ENCODE peak calls at places on chromosomes 6 and 20, in four cellular contexts. P is astrocyte of the spinal cord, B is HCT116, F is spleen. K is an unnamed sample.

GRCh38 chr20:44069203-44069931 is 117.6 kb downstream of the JPH2 start:
- DNase-seq in F (peak), B (no peak), P (no peak), K (no peak)

GRCh38 chr20:19966840-19967239 is 50.3 kb upstream of the NAA20 start:
- DNase-seq in F (no peak), B (no peak), P (no peak), K (no peak)

GRCh38 chr6:127516676-127517273 is 2.4 kb downstream of the MTCL3 start:
- DNase-seq in B (peak), P (peak), F (no peak), K (peak)

GRCh38 chr6:163327936-163328335 is 86.6 kb upstream of the QKI start:
- DNase-seq in F (no peak), P (no peak), B (no peak), K (no peak)

GRCh38 chr20:23289724-23290395 is 60.7 kb upstream of the NXT1 start:
- DNase-seq in B (no peak), P (no peak), F (peak), K (no peak)

GRCh38 chr6:169263374-169263773 is 9.7 kb upstream of the THBS2 start:
- DNase-seq in P (no peak), F (no peak), B (no peak), K (peak)

GRCh38 chr6:21332077-21332476 is 261.5 kb upstream of the SOX4 start:
- DNase-seq in F (no peak), P (no peak), B (no peak), K (no peak)

GRCh38 chr6:104633125-104633524 is 226.6 kb downstream of the HACE1 start:
- DNase-seq in P (no peak), F (no peak), B (no peak), K (peak)

GRCh38 chr6:151089916-151090443 is 149.8 kb upstream of the AKAP12 start:
- DNase-seq in P (no peak), F (no peak), B (no peak), K (no peak)

GRCh38 chr6:30685977-30686907 is at the start of gene PPP1R18:
- DNase-seq in F (peak), B (no peak), P (no peak), K (peak)

GRCh38 chr6:149895702-149896310 is 2.1 kb downstream of the RAET1E start:
- DNase-seq in P (peak), B (peak), F (peak), K (peak)

GRCh38 chr6:50795574-50795973 is 23.1 kb upstream of the TFAP2B start:
- DNase-seq in P (no peak), F (no peak), B (no peak), K (no peak)

GRCh38 chr6:75933387-75933975 is 139.0 kb downstream of the IMPG1 start:
- DNase-seq in P (no peak), B (no peak), F (no peak), K (no peak)

GRCh38 chr20:1565461-1565860 is 8.0 kb upstream of the SIRPD start:
- DNase-seq in P (no peak), F (no peak), B (no peak), K (no peak)

GRCh38 chr6:111555041-111555440 is 50.6 kb downstream of the TRAF3IP2 start:
- DNase-seq in P (peak), B (no peak), F (no peak), K (peak)

GRCh38 chr20:57579898-57580447 is 19.1 kb downstream of the PCK1 start:
- DNase-seq in F (no peak), P (no peak), B (no peak), K (no peak)

GRCh38 chr6:42400886-42401604 is 50.7 kb downstream of the TRERF1 start:
- DNase-seq in B (no peak), F (no peak), P (no peak), K (no peak)

GRCh38 chr20:23344336-23344735 is 6.3 kb upstream of the NXT1 start:
- DNase-seq in P (no peak), F (no peak), B (no peak), K (no peak)

GRCh38 chr6:82902290-82902689 is 163.4 kb downstream of the UBE3D start:
- DNase-seq in P (no peak), F (no peak), B (no peak), K (peak)

GRCh38 chr6:139748353-139749146 is 374.1 kb upstream of the CITED2 start:
- DNase-seq in F (no peak), B (no peak), P (no peak), K (peak)

GRCh38 chr6:33248643-33248931 is 23.1 kb downstream of the VPS52 start:
- DNase-seq in B (no peak), P (no peak), F (no peak), K (peak)

GRCh38 chr6:145836170-145836569 is 21.6 kb upstream of the FBXO30 start:
- DNase-seq in F (no peak), P (peak), B (no peak), K (peak)

GRCh38 chr6:130966581-130966980 is 96.5 kb downstream of the EPB41L2 start:
- DNase-seq in P (no peak), B (no peak), F (no peak), K (no peak)

GRCh38 chr6:130970839-130971410 is 92.1 kb downstream of the EPB41L2 start:
- DNase-seq in F (no peak), B (no peak), P (no peak), K (no peak)

GRCh38 chr6:130969807-130970491 is 93.1 kb downstream of the EPB41L2 start:
- DNase-seq in B (no peak), P (peak), F (no peak), K (peak)

GRCh38 chr6:130967502-130968469 is 95.3 kb downstream of the EPB41L2 start:
- DNase-seq in F (no peak), P (no peak), B (no peak), K (peak)

GRCh38 chr6:130968486-130968885 is 94.6 kb downstream of the EPB41L2 start:
- DNase-seq in F (no peak), B (no peak), P (no peak), K (peak)
- H3K4me3 ChIP-seq in F (no peak), B (no peak), P (no peak), K (no peak)

DNA sequence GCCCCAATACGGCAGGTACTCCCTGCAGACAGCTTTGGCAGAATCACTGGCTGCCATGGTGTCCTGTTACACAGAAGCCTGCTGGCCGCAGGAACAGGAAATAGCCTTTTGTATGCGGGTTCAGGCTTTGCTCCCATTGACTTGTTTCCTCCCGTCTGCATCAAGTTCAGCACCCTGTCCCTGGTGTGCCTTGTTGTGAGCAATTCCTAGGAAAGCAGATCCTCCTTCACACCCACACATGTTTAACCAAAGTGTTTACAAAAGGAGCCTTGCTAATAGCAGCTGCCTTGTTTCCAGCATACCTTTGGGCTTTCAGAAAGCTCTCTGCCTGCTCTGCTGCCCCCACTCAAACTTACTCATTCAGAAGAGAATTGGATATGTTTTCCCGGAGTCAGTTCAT is 127.2 kb upstream of the SUPT3H start:
- DNase-seq in B (no peak), F (no peak), P (peak), K (peak)
- TF ChIP-seq CTCF in B (no peak), F (no peak), P (no peak), K (no peak)

GRCh38 chr6:117681321-117681720 is 6.1 kb downstream of the NUS1 start:
- DNase-seq in P (no peak), B (no peak), F (no peak), K (peak)

GRCh38 chr6:117676577-117677218 is 1.4 kb downstream of the NUS1 start:
- DNase-seq in P (no peak), B (no peak), F (no peak), K (peak)

GRCh38 chr6:117674503-117674902 is 766 bp upstream of the NUS1 start:
- DNase-seq in P (no peak), F (no peak), B (no peak), K (no peak)

GRCh38 chr6:117674991-117675657 is at the start of gene NUS1:
- DNase-seq in B (peak), F (peak), P (peak), K (peak)

DNA sequence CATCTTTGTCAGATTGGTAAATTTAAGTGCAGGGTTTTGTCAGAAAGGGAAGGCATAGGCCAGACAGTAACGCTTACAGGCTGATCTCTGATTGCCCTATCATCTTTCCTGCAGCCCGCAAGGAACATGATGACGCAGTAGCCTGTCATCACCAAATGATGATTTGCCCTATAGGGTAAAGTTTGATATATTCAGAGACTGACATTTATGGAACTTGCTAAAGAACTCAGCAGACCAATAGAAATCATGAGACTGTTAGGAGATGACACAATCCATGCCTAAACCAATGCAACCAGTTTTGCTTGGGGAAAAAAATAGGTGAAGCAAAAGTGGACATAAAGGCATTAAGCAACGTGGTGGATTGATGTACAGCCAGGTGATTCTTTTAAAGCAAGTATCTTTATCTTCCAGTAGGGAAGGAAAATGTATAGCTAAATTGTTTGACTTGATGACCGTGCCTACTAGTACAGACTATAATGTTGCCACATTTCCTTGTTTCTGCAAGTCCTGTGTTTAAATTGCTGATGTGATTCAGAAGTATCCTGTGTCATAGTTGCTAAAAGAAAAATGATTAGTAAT is 2.4 kb downstream of the NUS1 start:
- DNase-seq in P (no peak), F (no peak), B (no peak), K (peak)
- H3K4me3 ChIP-seq in P (no peak), F (no peak), B (no peak), K (peak)

GRCh38 chr20:62147125-62147524 is 3.6 kb downstream of the SS18L1 start:
- DNase-seq in P (no peak), B (no peak), F (no peak), K (no peak)

GRCh38 chr20:62149532-62150235 is 6.1 kb downstream of the SS18L1 start:
- DNase-seq in B (no peak), P (no peak), F (no peak), K (peak)

GRCh38 chr20:62150236-62150575 is 6.6 kb downstream of the SS18L1 start:
- DNase-seq in P (no peak), F (no peak), B (no peak), K (no peak)

GRCh38 chr20:62147528-62147927 is 4.0 kb downstream of the SS18L1 start:
- DNase-seq in F (no peak), B (no peak), P (no peak), K (no peak)

GRCh38 chr20:62148908-62149314 is 5.3 kb downstream of the SS18L1 start:
- DNase-seq in P (no peak), F (no peak), B (no peak), K (no peak)
- TF ChIP-seq CTCF in P (no peak), F (no peak), B (no peak), K (no peak)

GRCh38 chr6:28250747-28251146 is 1.3 kb downstream of the ZKSCAN4 start:
- DNase-seq in B (no peak), F (no peak), P (no peak), K (no peak)
- H3K4me3 ChIP-seq in B (peak), F (peak), P (peak), K (peak)

GRCh38 chr6:159440907-159441703 is 251.9 kb downstream of the SOD2 start:
- DNase-seq in F (no peak), B (no peak), P (no peak), K (peak)
- TF ChIP-seq CTCF in F (no peak), B (no peak), P (no peak), K (no peak)

GRCh38 chr20:2875690-2876203 is 2.5 kb downstream of the PTPRA start:
- DNase-seq in P (no peak), B (no peak), F (no peak), K (no peak)
- H3K4me3 ChIP-seq in P (no peak), B (no peak), F (no peak), K (no peak)

GRCh38 chr20:38172344-38172743 is 7.3 kb upstream of the TGM2 start:
- DNase-seq in B (no peak), F (no peak), P (peak), K (peak)
- TF ChIP-seq CTCF in B (no peak), F (no peak), P (peak), K (peak)

DNA sequence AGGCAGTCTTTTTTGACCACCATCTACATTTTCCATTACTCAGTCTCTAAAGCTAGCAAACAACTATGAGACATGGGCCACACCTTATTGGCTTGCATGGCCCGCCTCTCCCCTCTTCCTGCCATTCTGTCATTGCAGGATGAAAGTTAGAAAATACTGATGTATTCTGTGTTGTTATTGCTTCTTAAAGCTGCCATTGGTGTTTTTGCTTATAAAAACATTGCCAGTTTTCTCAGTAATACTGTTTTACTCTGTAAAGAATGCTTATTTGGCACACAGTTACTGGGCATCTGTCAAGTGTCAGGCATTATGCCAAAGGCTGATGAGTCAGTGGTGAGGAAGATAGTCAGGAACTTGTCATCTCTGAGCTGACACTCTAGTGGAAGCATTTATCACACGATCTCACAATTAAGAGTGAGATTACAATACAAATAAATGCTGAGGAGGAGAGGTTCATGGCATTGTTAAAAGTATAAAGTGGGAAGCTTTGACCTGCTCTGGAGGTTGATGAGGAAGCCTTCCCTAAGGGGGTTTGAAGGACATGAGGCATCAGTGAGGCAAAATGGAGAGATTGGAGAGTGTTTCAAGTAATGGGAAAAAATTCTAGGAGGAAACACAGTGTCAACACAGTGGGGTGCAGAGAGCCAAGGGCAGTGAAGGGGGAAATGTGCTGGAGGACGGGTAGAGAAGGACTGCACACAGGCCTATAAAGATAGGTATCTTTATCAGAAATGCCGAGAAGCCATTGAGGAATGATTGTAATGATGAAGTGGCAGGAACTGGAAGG is 14.7 kb downstream of the KLHL32 start:
- DNase-seq in F (no peak), P (peak), B (peak), K (peak)
- H3K4me3 ChIP-seq in F (no peak), P (no peak), B (peak), K (no peak)

K was measured in cardiac fibroblast.